ENCODE peak calls at places on chromosomes 13 and 19, in eight cellular contexts. K is NCI-H460, R is T-helper 17 cell, S is HEK293T, J is type B pancreatic cell, P is T-helper 1 cell, H is CD14-positive monocyte, C is iPS DF 19.7. M is an unnamed sample.

GRCh38 chr13:50129923-50130685 is 114.9 kb downstream of the KCNRG start:
- DNase-seq in K (no peak), R (peak), S (peak), J (no peak), P (no peak), H (no peak), C (no peak), M (peak)

GRCh38 chr13:39956036-39956435 is 300.6 kb downstream of the COG6 start:
- DNase-seq in K (no peak), R (no peak), S (no peak), J (no peak), P (no peak), H (no peak), C (no peak), M (no peak)

GRCh38 chr13:64417609-64418008 is 2812.5 kb downstream of the PCDH9 start:
- DNase-seq in K (no peak), R (no peak), S (no peak), J (no peak), P (no peak), H (no peak), C (no peak), M (no peak)

GRCh38 chr19:47227347-47228167 is 3.4 kb downstream of the BBC3 start:
- DNase-seq in K (peak), R (no peak), S (peak), J (peak), P (no peak), H (peak), C (peak), M (peak)

GRCh38 chr19:42074513-42075363 is 1.2 kb upstream of the ZNF574 start:
- DNase-seq in K (peak), R (no peak), S (peak), J (no peak), P (no peak), H (no peak), C (no peak), M (no peak)

GRCh38 chr13:28237944-28238343 is 99.6 kb downstream of the PAN3 start:
- DNase-seq in K (no peak), R (no peak), S (no peak), J (no peak), P (no peak), H (no peak), C (peak), M (no peak)

GRCh38 chr19:50979758-50980157 is 4.0 kb downstream of the KLK7 start:
- DNase-seq in K (no peak), R (no peak), S (no peak), J (no peak), P (no peak), H (no peak), C (no peak), M (no peak)

GRCh38 chr19:3324405-3324856 is 42.0 kb upstream of the NFIC start:
- DNase-seq in K (peak), R (peak), S (peak), J (no peak), P (peak), H (peak), C (no peak), M (no peak)

GRCh38 chr13:111420113-111420876 is 99.9 kb downstream of the TEX29 start:
- DNase-seq in K (no peak), R (no peak), S (no peak), J (no peak), P (no peak), H (no peak), C (no peak), M (no peak)

GRCh38 chr13:54018485-54018884 is 989.9 kb downstream of the OLFM4 start:
- DNase-seq in K (no peak), R (no peak), S (no peak), J (no peak), P (no peak), H (no peak), C (no peak), M (no peak)

GRCh38 chr19:4851551-4852290 is 15.7 kb downstream of the PLIN3 start:
- DNase-seq in K (no peak), R (peak), S (peak), J (peak), P (peak), H (peak), C (peak), M (peak)

GRCh38 chr13:19601749-19602725 is 31.4 kb upstream of the MPHOSPH8 start:
- DNase-seq in K (peak), R (peak), S (peak), J (peak), P (no peak), H (no peak), C (peak), M (peak)

GRCh38 chr13:106139407-106139806 is 396.1 kb downstream of the EFNB2 start:
- DNase-seq in K (no peak), R (no peak), S (no peak), J (no peak), P (no peak), H (no peak), C (no peak), M (no peak)

M was measured in mesothelial cell of epicardium.